ENCODE peak calls at places on chromosomes 12 and 14, in ten cellular contexts. A, S, C, U, Q, K, B, H, L and Y are unnamed samples.

GRCh38 chr12:41365653-41366131 is 177.6 kb downstream of the PDZRN4 start:
- DNase-seq in L (no peak), B (no peak), A (no peak), C (no peak), Q (no peak), S (no peak), U (no peak), K (no peak), H (no peak), Y (no peak)

GRCh38 chr12:111430418-111431353 is 25.0 kb downstream of the SH2B3 start:
- DNase-seq in B (peak), H (peak), U (no peak), A (no peak), L (no peak), S (no peak), K (no peak), C (no peak), Q (no peak), Y (no peak)

GRCh38 chr14:74653386-74654138 is 41.5 kb upstream of the LTBP2 start:
- DNase-seq in U (no peak), Q (no peak), B (no peak), A (no peak), L (no peak), K (no peak), C (no peak), S (no peak), H (no peak), Y (no peak)

GRCh38 chr12:13171921-13172859 is 24.3 kb upstream of the EMP1 start:
- DNase-seq in B (no peak), Q (no peak), C (no peak), K (no peak), U (peak), H (no peak), L (peak), S (no peak), A (no peak), Y (no peak)

GRCh38 chr14:101823081-101823480 is 61.6 kb downstream of the PPP2R5C start:
- DNase-seq in Q (no peak), K (no peak), B (peak), H (peak), S (no peak), C (no peak), L (no peak), A (no peak), U (peak), Y (peak)

GRCh38 chr14:51395361-51395849 is 155.4 kb downstream of the TMX1 start:
- DNase-seq in A (no peak), S (peak), L (peak), U (peak), C (no peak), Q (no peak), K (peak), B (no peak), H (no peak), Y (no peak)

GRCh38 chr12:2413999-2414792 is 361.4 kb downstream of the CACNA1C start:
- DNase-seq in S (peak), L (no peak), B (no peak), U (no peak), C (peak), A (no peak), Q (no peak), H (no peak), K (no peak), Y (no peak)

GRCh38 chr14:77212933-77213656 is 31.5 kb downstream of the TMEM63C start:
- DNase-seq in A (no peak), C (no peak), Q (no peak), K (peak), B (no peak), U (peak), S (no peak), H (no peak), L (peak), Y (peak)

GRCh38 chr12:120199595-120200306 is 1.2 kb downstream of the RPLP0 start:
- DNase-seq in B (no peak), S (no peak), H (no peak), U (peak), K (no peak), Q (no peak), C (no peak), A (no peak), L (no peak), Y (peak)

GRCh38 chr12:54961190-54961589 is 23.4 kb downstream of the TESPA1 start:
- DNase-seq in A (no peak), L (no peak), U (no peak), S (no peak), C (no peak), Q (no peak), K (no peak), H (no peak), B (no peak), Y (no peak)

GRCh38 chr12:19525236-19525635 is 85.9 kb downstream of the AEBP2 start:
- DNase-seq in K (no peak), Q (no peak), L (no peak), S (no peak), C (no peak), U (no peak), H (no peak), A (no peak), B (no peak), Y (no peak)

GRCh38 chr12:71440393-71441349 is 1.1 kb downstream of the LGR5 start:
- DNase-seq in Q (no peak), H (no peak), B (no peak), K (peak), U (peak), A (no peak), S (no peak), C (peak), L (peak), Y (no peak)

GRCh38 chr12:93247313-93248057 is 130.2 kb upstream of the NUDT4 start:
- DNase-seq in L (no peak), U (peak), Q (no peak), C (no peak), S (no peak), A (no peak), H (no peak), B (no peak), K (no peak), Y (no peak)

GRCh38 chr12:95205685-95206084 is 11.6 kb downstream of the FGD6 start:
- DNase-seq in B (no peak), U (peak), K (no peak), H (no peak), C (no peak), Q (no peak), A (no peak), S (no peak), L (peak), Y (no peak)

GRCh38 chr14:74083161-74083560 is 1.1 kb downstream of the ALDH6A1 start:
- DNase-seq in C (no peak), K (no peak), Q (no peak), B (no peak), H (no peak), U (no peak), L (no peak), A (no peak), S (no peak), Y (no peak)

GRCh38 chr12:76241371-76241770 is 106.8 kb downstream of the BBS10 start:
- DNase-seq in K (no peak), Q (no peak), S (no peak), U (no peak), B (no peak), C (no peak), L (no peak), H (no peak), A (no peak), Y (no peak)

GRCh38 chr14:71582705-71583104 is 349.5 kb upstream of the RGS6 start:
- DNase-seq in H (no peak), L (no peak), U (peak), A (no peak), C (no peak), S (no peak), Q (no peak), K (no peak), B (no peak), Y (no peak)

GRCh38 chr12:19739195-19739776 is 300.0 kb downstream of the AEBP2 start:
- DNase-seq in C (no peak), Q (no peak), U (peak), H (no peak), B (peak), K (no peak), S (no peak), A (peak), L (peak), Y (peak)

GRCh38 chr12:45731376-45731775 is 1.9 kb downstream of the ARID2 start:
- DNase-seq in Q (no peak), B (no peak), H (no peak), C (no peak), L (no peak), S (no peak), A (no peak), U (no peak), K (no peak), Y (peak)

GRCh38 chr12:15193927-15194326 is 27.3 kb downstream of the RERG start:
- DNase-seq in B (no peak), S (no peak), L (peak), K (no peak), H (no peak), A (no peak), U (no peak), Q (no peak), C (no peak), Y (no peak)

GRCh38 chr12:88854260-88854659 is 274.0 kb upstream of the KITLG start:
- DNase-seq in Q (no peak), A (no peak), U (peak), C (no peak), L (peak), H (no peak), S (no peak), K (no peak), B (no peak), Y (no peak)

GRCh38 chr12:120720234-120720968 is 5.2 kb upstream of the ACADS start:
- DNase-seq in A (no peak), C (peak), U (peak), S (no peak), B (no peak), H (no peak), K (no peak), Q (no peak), L (peak), Y (no peak)

GRCh38 chr12:68899251-68899771 is 33.7 kb downstream of the CPM start:
- DNase-seq in Q (no peak), K (peak), L (peak), B (no peak), S (no peak), U (peak), A (no peak), H (no peak), C (no peak), Y (no peak)

GRCh38 chr14:100730530-100730929 is 3.8 kb downstream of the DLK1 start:
- DNase-seq in K (no peak), A (no peak), S (no peak), U (no peak), Q (no peak), H (no peak), C (peak), L (no peak), B (no peak), Y (no peak)

GRCh38 chr12:79487386-79488110 is 203.2 kb downstream of the PAWR start:
- DNase-seq in A (no peak), B (no peak), Q (no peak), H (no peak), K (no peak), L (no peak), S (no peak), U (no peak), C (no peak), Y (no peak)

DNA sequence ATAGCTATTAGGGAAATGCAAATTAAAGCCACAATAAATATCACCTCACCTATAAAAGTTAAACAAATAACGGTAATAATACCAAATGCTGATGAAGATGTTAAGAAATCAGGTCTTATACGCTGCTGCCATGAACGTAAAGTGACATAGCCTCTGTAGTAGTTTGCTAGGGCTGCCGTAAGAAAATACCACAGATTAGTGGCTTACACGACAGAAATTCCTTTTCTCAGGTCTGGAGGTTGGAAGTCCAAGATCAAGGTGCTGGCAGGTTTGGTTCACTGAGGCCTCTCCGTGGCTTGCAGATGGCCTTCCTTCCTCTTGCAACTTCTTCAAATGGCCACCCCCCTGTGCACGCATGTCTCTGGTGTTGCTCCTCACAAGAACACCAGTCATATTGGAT is 22.0 kb upstream of the STYK1 start:
- DNase-seq in C (no peak), B (no peak), S (no peak), K (no peak), L (no peak), Q (no peak), A (no peak), U (no peak), H (no peak), Y (no peak)
- H3K4me3 ChIP-seq in C (no peak), B (no peak), S (no peak), K (no peak), L (no peak), Q (no peak), A (no peak), U (no peak), H (no peak), Y (no peak)

GRCh38 chr12:56020437-56021189 is at the start of gene IKZF4:
- DNase-seq in Q (no peak), S (peak), K (no peak), B (no peak), H (no peak), C (no peak), A (no peak), U (peak), L (no peak), Y (no peak)
- H3K4me3 ChIP-seq in Q (peak), S (no peak), K (no peak), B (peak), H (peak), C (peak), A (peak), U (peak), L (no peak), Y (no peak)

DNA sequence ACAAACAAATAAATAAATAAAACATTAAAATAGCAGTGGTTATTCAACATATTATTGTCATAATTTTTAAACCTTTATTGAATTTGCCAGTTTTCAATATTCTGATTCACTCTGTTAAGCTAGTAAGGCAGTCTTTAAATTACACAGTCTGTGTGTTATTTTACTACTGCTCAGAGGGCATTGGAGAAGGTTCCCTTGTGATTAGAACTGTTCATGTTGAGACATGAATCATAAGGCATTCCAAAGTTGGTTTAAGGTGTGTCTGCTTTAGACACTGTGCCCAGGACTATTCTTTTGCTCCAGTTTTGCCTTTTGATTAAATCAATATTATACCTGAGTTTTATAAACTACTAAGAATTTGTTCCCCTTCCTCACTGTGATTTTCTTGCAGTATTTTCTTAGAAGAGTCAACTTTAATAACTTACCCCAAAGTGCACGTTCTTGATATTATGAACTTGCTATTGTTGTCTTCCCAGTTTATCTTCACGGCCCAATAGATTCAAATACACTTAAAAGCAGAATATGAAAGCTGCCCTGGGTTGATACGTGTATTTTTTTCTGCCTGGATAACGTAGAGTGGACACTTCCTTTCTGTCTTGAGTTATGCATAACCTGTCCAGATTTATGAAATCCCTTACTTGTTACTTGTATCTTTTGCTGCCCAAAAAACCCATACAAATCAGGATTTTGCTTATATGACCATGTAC is 105.3 kb upstream of the BCAT1 start:
- DNase-seq in A (no peak), B (no peak), S (no peak), K (no peak), H (no peak), U (no peak), C (no peak), Q (no peak), L (peak), Y (peak)
- H3K4me3 ChIP-seq in A (peak), B (peak), S (no peak), K (peak), H (peak), U (no peak), C (peak), Q (peak), L (no peak), Y (peak)

DNA sequence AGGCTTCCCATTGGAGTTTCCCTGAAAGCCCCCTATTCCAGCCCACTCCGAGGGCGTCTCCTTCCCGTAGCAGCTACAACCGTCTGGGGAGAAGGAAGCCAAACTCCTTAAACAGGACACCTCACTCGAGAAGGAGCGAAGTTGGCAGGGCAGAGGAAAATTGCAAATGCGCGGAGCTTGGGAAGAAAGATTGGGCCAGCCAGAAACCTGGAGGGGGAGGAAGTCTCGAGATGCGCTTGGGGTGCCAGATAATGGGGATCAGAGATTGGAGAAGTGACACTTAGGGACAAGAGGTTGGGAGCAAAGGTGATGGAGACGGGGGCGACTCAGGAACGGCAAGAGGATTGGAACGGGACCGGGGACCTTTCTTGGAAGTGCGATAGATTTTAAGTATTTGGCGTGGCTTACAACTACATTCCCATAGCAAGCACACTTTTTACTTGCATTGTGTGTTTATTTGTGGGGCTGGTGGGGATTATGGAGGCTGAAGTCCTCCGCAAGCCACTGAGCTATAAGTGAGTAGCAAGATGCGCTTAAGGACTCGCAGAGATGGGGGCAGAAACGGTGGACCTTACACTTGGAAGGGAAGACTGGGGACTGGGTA is 926 bp downstream of the HRK start:
- DNase-seq in U (no peak), A (no peak), C (peak), Q (no peak), L (no peak), B (no peak), H (no peak), S (no peak), K (no peak), Y (no peak)
- H3K4me3 ChIP-seq in U (no peak), A (peak), C (peak), Q (peak), L (peak), B (no peak), H (peak), S (no peak), K (no peak), Y (peak)

GRCh38 chr12:124901003-124901402 is 13.4 kb downstream of the UBC start:
- DNase-seq in H (no peak), S (no peak), C (no peak), B (no peak), A (no peak), U (no peak), L (no peak), K (no peak), Q (no peak), Y (no peak)

GRCh38 chr12:124902916-124903315 is 11.5 kb downstream of the UBC start:
- DNase-seq in H (no peak), U (no peak), S (no peak), K (no peak), A (no peak), L (no peak), B (no peak), C (no peak), Q (no peak), Y (no peak)

GRCh38 chr12:124909831-124910560 is 4.5 kb downstream of the UBC start:
- DNase-seq in C (no peak), A (no peak), L (peak), H (no peak), Q (no peak), S (no peak), U (peak), B (no peak), K (no peak), Y (peak)

GRCh38 chr12:124906606-124907261 is 7.7 kb downstream of the UBC start:
- DNase-seq in K (peak), H (peak), C (peak), U (peak), A (peak), S (peak), Q (peak), L (peak), B (peak), Y (peak)

DNA sequence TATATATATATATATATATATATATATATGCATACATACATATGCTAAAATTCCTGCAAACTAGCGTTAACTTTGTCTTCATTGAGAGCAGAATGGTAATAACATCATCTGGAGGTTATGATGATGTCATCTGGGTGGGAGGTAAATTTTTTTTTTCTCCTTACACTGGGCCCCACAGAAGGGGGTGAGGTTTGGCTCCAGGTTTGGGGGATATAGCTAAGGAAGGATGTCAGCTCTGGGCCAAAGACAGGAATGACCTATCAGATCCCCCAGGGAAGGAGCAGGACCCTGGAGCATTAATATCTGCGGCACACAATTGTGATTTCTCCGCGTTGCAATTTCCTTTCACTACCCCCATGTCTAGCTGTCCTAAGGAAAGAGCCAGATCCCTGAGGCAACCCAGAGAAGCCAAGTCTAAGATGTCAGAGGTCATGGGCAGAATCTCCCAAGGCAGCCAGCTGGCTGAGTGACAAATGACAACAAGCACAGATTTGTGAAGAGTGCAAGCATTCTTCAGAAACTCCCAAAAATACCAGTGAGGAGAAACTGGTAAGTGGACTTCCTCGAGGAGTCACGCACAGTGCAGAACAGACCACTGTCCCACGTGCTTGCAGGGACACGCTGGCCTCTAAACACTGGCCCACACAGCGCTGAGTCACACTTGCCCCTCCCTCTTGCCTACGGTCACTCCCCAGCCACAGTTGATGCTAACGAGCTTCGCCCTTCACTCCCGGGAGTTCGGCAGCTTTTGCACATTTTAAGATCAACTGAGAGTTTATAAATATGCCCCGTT is 9.9 kb downstream of the UBC start:
- DNase-seq in H (no peak), B (no peak), U (peak), L (peak), A (peak), C (peak), K (no peak), Q (peak), S (peak), Y (no peak)
- H3K4me3 ChIP-seq in H (no peak), B (no peak), U (peak), L (no peak), A (peak), C (no peak), K (no peak), Q (peak), S (no peak), Y (no peak)

DNA sequence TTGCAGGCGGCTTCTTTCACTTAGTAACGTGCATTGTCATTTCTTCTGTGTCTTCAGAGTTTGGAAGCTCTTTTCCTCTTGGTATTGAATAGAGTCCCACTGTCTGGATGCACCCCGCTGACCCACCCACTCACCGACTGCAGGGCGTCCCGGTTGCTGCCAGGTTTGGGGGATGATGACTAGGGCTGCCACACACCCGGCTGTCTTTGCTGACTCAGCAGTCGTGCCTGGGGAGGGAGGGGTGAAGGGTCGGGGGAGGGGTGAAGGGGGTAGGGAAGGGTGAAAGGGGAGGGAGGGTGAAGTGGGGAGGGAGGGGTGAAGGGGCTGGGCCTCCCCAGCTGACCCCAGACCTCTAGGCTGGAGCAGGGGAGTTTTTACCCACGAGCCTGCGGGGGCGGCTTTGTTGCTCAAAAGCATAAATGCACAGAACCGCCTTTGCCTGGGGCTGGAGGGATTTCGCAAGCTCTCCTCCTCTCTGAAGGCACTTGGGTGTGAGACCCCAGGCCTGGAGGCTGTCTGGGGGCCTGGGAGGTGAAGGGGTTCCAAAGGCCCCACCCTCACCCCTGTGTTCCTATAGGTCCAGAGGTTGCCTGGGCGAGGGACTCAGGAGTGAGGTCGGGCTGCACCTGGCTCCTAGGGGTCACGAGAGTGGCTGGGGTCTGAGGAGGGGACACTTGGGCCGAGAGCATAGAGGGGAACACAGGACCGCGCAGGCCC is 31.3 kb upstream of the ULK1 start:
- DNase-seq in C (peak), K (no peak), A (no peak), Q (no peak), H (no peak), S (no peak), U (peak), L (peak), B (no peak), Y (no peak)
- H3K4me3 ChIP-seq in C (no peak), K (no peak), A (no peak), Q (no peak), H (no peak), S (no peak), U (no peak), L (no peak), B (no peak), Y (no peak)